ENCODE peak calls at places on chromosome 22, in nine cellular contexts. H is CD8-positive, alpha-beta T cell; C is adrenal gland; P is cardiac muscle cell; J is ascending aorta; V is IMR-90; B is endodermal cell; I is heart left ventricle; N is iPS DF 6.9. R is an unnamed sample. For H3K4me1, the result is how much of the 10 kb centered on the place peaks cover.

GRCh38 chr22:42565956-42566355 is 12.2 kb downstream of the SERHL2 start:
- DNase-seq in H (no peak), V (no peak), B (no peak), J (no peak), C (no peak), P (no peak), N (no peak), I (no peak), R (no peak)

GRCh38 chr22:43396934-43397457 is 14.8 kb upstream of the MPPED1 start:
- DNase-seq in H (no peak), J (no peak), V (no peak), C (no peak), N (no peak), B (no peak), I (no peak), P (no peak), R (no peak)

GRCh38 chr22:43078522-43078921 is 10.7 kb downstream of the TTLL1 start:
- DNase-seq in P (no peak), B (no peak), N (no peak), J (no peak), I (no peak), V (no peak), H (no peak), C (no peak), R (no peak)

GRCh38 chr22:44497218-44497903 is 672 bp downstream of the RTL6 start:
- DNase-seq in H (no peak), B (no peak), P (no peak), C (peak), I (no peak), N (no peak), J (no peak), V (peak), R (peak)

GRCh38 chr22:18929459-18929858 is 6.6 kb downstream of the PRODH start:
- DNase-seq in C (no peak), P (no peak), H (no peak), I (no peak), N (no peak), B (no peak), V (no peak), J (peak), R (no peak)

GRCh38 chr22:16961477-16962186 is 46.4 kb downstream of the GAB4 start:
- DNase-seq in I (no peak), N (no peak), J (no peak), V (no peak), H (no peak), B (peak), C (no peak), P (no peak), R (no peak)

GRCh38 chr22:47209547-47210023 is 447.1 kb downstream of the TBC1D22A start:
- DNase-seq in V (no peak), N (no peak), I (no peak), J (peak), B (peak), H (no peak), C (no peak), P (no peak), R (no peak)

GRCh38 chr22:28411125-28411524 is 268.5 kb downstream of the TTC28 start:
- DNase-seq in H (no peak), J (no peak), P (no peak), C (no peak), N (no peak), B (no peak), I (no peak), V (no peak), R (no peak)

GRCh38 chr22:37256075-37256726 is 12.1 kb upstream of the RAC2 start:
- DNase-seq in B (peak), J (no peak), H (no peak), P (no peak), C (no peak), V (no peak), N (no peak), I (no peak), R (no peak)

GRCh38 chr22:32796865-32797573 is 4.5 kb upstream of the TIMP3 start:
- DNase-seq in N (peak), P (peak), C (peak), I (peak), V (peak), B (peak), H (peak), J (peak), R (peak)

GRCh38 chr22:38174626-38175025 is 7.0 kb downstream of the PLA2G6 start:
- DNase-seq in B (no peak), I (no peak), N (no peak), V (no peak), H (no peak), P (no peak), J (no peak), C (peak), R (no peak)

GRCh38 chr22:41857160-41857859 is 24.4 kb downstream of the SREBF2 start:
- DNase-seq in H (peak), V (peak), N (peak), B (peak), P (peak), I (peak), J (peak), C (peak), R (no peak)

GRCh38 chr22:48717883-48718817 is 1109.5 kb downstream of the BRD1 start:
- DNase-seq in N (no peak), V (no peak), P (no peak), B (peak), H (no peak), C (no peak), I (no peak), J (no peak), R (no peak)

GRCh38 chr22:37486224-37486845 is at the start of gene MFNG:
- DNase-seq in V (peak), N (no peak), I (peak), J (peak), P (peak), B (peak), C (peak), H (peak), R (peak)

GRCh38 chr22:28791841-28792490 is 8.4 kb downstream of the XBP1 start:
- DNase-seq in I (no peak), N (no peak), P (no peak), H (no peak), C (no peak), V (peak), J (no peak), B (no peak), R (no peak)

GRCh38 chr22:40694409-40694808 is 15.1 kb downstream of the MCHR1 start:
- DNase-seq in N (no peak), H (no peak), C (no peak), P (no peak), V (no peak), I (no peak), J (no peak), B (no peak), R (no peak)

GRCh38 chr22:44328326-44328725 is 15.6 kb upstream of the SHISAL1 start:
- DNase-seq in C (no peak), N (no peak), J (no peak), P (no peak), B (no peak), I (no peak), V (no peak), H (no peak), R (no peak)

GRCh38 chr22:47196881-47197701 is 434.6 kb downstream of the TBC1D22A start:
- DNase-seq in V (no peak), J (peak), C (no peak), H (no peak), N (no peak), P (no peak), I (no peak), B (peak), R (no peak)

GRCh38 chr22:24134090-24134846 is 47.0 kb upstream of the SUSD2 start:
- DNase-seq in P (peak), J (no peak), I (peak), V (no peak), H (peak), C (no peak), B (peak), N (no peak), R (no peak)

GRCh38 chr22:50185384-50186087 is at the start of gene TRABD:
- DNase-seq in H (peak), B (peak), C (peak), I (peak), P (peak), J (peak), N (peak), V (peak), R (peak)
- H3K4me1 ChIP-seq in H (under half), B (under half), C (under half), I (under half), P (under half), J (under half), N (under half), V (under half), R (under half)

DNA sequence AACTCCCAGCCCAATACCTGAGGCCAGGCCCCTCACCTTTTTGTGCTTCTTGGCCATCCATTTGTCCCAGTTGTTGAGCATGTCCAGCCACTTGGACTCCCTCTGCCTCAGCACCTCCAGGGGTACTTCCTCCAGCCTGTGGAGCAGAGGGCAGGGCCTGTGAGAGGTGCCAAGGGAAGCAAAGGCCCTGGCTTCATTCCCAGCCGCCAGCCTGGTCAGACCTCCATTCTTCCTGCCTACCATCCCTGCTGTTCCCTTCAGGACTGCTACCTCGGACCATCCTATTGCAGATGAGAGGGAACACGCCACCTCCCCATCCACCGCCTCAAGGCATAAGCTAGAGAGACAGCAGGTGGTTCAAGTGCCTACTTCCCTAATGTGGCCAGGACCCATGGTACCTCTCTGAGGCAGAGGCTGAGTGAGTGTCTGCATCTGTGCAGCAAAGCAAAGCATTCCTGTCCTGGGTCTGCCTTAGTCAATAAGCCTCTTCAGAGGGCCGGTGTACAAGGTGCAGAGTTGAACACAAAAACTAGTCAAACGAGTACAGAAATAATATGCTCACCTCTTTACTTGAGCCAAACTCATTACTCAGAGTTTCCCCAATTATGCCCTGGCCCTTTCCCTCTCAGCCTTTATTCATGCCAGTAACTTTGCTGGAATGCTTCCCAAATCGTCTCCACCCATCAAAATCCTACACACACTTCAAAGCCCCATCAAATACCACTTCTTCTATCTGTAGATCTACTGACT is 15.4 kb upstream of the CASTOR1 start:
- DNase-seq in I (no peak), H (no peak), V (no peak), P (no peak), B (no peak), N (no peak), C (no peak), J (peak), R (no peak)
- H3K4me3 ChIP-seq in I (no peak), H (peak), V (no peak), P (no peak), B (no peak), N (no peak), C (no peak), J (peak), R (no peak)

DNA sequence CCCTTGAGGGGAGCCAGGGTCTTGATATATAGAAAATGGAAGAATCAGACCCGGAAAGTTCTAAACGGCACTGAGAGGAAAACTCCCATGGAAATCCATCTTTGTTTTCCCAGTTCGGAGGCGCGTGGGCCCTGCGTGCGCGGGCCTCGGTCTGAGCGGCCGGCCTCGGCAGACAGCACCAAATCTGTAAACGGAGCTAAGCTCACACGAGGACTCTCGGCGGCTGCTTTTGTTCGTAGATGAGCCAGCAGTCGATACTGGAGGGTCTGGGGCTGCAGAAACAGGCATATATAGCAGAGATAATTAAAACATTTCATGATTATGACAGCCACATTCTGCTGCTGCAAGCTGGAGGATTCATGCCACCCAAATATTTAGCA is 68.5 kb upstream of the PPARA start:
- DNase-seq in B (no peak), J (peak), N (no peak), H (no peak), P (no peak), C (peak), V (no peak), I (no peak), R (peak)
- H3K4me1 ChIP-seq in B (under half), J (under half), N (under half), H (under half), P (under half), C (half or more), V (under half), I (half or more), R (half or more)

GRCh38 chr22:33883961-33884808 is 36.1 kb downstream of the LARGE1 start:
- DNase-seq in P (no peak), C (peak), H (no peak), V (no peak), B (no peak), J (no peak), I (peak), N (no peak), R (no peak)
- H3K4me3 ChIP-seq in P (no peak), C (no peak), H (no peak), V (no peak), B (no peak), J (no peak), I (no peak), N (no peak), R (no peak)

GRCh38 chr22:35656284-35656752 is 8.1 kb downstream of the APOL6 start:
- DNase-seq in B (no peak), H (no peak), V (no peak), J (no peak), P (no peak), I (no peak), C (no peak), N (no peak), R (no peak)
- H3K4me1 ChIP-seq in B (under half), H (under half), V (under half), J (under half), P (under half), I (under half), C (under half), N (under half), R (under half)

DNA sequence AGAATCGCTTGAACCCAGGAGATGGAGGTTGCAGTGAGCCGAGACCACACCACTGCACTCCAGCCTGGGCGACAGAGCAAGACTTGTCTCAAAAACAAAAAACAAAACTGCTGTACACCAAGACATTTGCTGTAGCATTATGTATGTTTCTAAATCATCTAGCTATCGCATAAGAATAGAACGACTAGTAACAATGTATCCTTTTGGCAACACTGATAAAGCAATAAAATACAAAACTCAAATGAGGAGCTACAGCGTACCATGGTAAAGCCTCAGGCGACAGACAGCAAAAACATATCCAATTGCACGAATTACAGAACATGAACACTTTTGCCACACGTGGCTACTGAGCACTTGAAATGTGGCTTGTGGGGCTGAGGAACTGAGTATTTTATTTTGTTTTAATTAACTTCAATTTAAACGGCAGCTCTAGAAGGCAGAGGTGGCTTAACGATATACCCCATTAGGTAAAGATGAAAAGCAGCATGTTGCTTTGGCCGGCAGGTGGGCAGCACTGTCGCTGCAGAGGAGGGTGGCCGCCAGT is 2.3 kb downstream of the TUBGCP6 start:
- DNase-seq in C (no peak), H (no peak), P (no peak), I (no peak), B (no peak), V (no peak), J (no peak), N (no peak), R (no peak)
- H3K4me3 ChIP-seq in C (peak), H (peak), P (peak), I (peak), B (peak), V (peak), J (peak), N (no peak), R (peak)

R was measured in pancreas.